ENCODE peak calls at places on chromosome 17, in nine cellular contexts. P, L, X, T, J, Q, M, R and H are unnamed samples.

GRCh38 chr17:30363715-30364202 is 15.0 kb upstream of the CPD start:
- DNase-seq in Q (no peak), R (peak), J (no peak), P (peak), L (peak), X (peak), T (peak), M (no peak), H (no peak)

GRCh38 chr17:67520916-67521772 is 144.1 kb downstream of the PITPNC1 start:
- DNase-seq in L (no peak), X (no peak), T (no peak), M (no peak), P (no peak), J (no peak), R (no peak), Q (no peak), H (no peak)

GRCh38 chr17:63722403-63722802 is 19.2 kb downstream of the STRADA start:
- DNase-seq in T (no peak), P (no peak), X (no peak), J (no peak), R (no peak), L (no peak), Q (no peak), M (no peak), H (no peak)

GRCh38 chr17:5033352-5034015 is 1.7 kb downstream of the SLC52A1 start:
- DNase-seq in P (no peak), T (no peak), X (no peak), M (no peak), J (no peak), L (no peak), R (no peak), Q (no peak), H (no peak)

GRCh38 chr17:48878920-48879898 is 13.4 kb upstream of the ATP5MC1 start:
- DNase-seq in P (peak), M (peak), L (peak), R (peak), J (peak), Q (peak), X (no peak), T (no peak), H (peak)

GRCh38 chr17:37848690-37849616 is 75.3 kb upstream of the TBC1D3K start:
- DNase-seq in J (no peak), Q (no peak), P (no peak), T (no peak), X (no peak), R (peak), L (peak), M (peak), H (no peak)

GRCh38 chr17:21239680-21240374 is 13.4 kb downstream of the NATD1 start:
- DNase-seq in M (peak), P (no peak), L (peak), R (peak), Q (no peak), T (no peak), X (no peak), J (peak), H (peak)

GRCh38 chr17:29126268-29126923 is 53.8 kb downstream of the MYO18A start:
- DNase-seq in Q (no peak), P (no peak), J (no peak), M (no peak), X (no peak), R (no peak), L (no peak), T (no peak), H (no peak)

GRCh38 chr17:75091855-75092327 is 4.1 kb downstream of the SLC16A5 start:
- DNase-seq in J (no peak), M (no peak), L (no peak), P (no peak), R (no peak), Q (no peak), T (no peak), X (no peak), H (no peak)

GRCh38 chr17:18987862-18988545 is 16.6 kb downstream of the FAM83G start:
- DNase-seq in P (no peak), X (no peak), M (no peak), T (no peak), Q (no peak), L (no peak), J (no peak), R (no peak), H (no peak)

GRCh38 chr17:47982645-47983440 is 11.9 kb downstream of the CDK5RAP3 start:
- DNase-seq in J (no peak), X (no peak), L (no peak), R (no peak), T (no peak), Q (no peak), M (no peak), P (no peak), H (no peak)

GRCh38 chr17:61126476-61127240 is 273.0 kb upstream of the TBX2 start:
- DNase-seq in P (no peak), M (no peak), X (no peak), Q (no peak), R (no peak), J (no peak), T (no peak), L (no peak), H (no peak)

GRCh38 chr17:2798188-2798587 is 1.9 kb downstream of the RAP1GAP2 start:
- DNase-seq in L (no peak), T (no peak), Q (no peak), X (no peak), J (no peak), P (no peak), M (no peak), R (no peak), H (no peak)

GRCh38 chr17:48618366-48618896 is 3.3 kb upstream of the HOXB8 start:
- DNase-seq in X (peak), Q (peak), M (peak), P (peak), J (peak), T (peak), R (peak), L (peak), H (peak)

GRCh38 chr17:15385305-15385704 is 43.9 kb upstream of the TEKT3 start:
- DNase-seq in J (no peak), T (no peak), M (no peak), Q (no peak), X (no peak), R (no peak), L (no peak), P (no peak), H (no peak)

GRCh38 chr17:57672971-57673370 is 72.1 kb downstream of the CCDC182 start:
- DNase-seq in M (no peak), R (no peak), T (no peak), J (no peak), Q (peak), P (no peak), L (no peak), X (no peak), H (no peak)

GRCh38 chr17:32136856-32137255 is 5.4 kb upstream of the RHOT1 start:
- DNase-seq in X (no peak), R (no peak), Q (no peak), T (no peak), L (no peak), M (no peak), P (no peak), J (no peak), H (no peak)

GRCh38 chr17:46056800-46057304 is 57.8 kb downstream of the STH start:
- DNase-seq in P (no peak), T (no peak), Q (no peak), X (no peak), R (peak), L (peak), M (peak), J (no peak), H (no peak)

GRCh38 chr17:38421224-38421841 is 6.9 kb upstream of the ARHGAP23 start:
- DNase-seq in L (no peak), X (no peak), T (no peak), M (no peak), Q (peak), R (peak), P (no peak), J (no peak), H (no peak)

GRCh38 chr17:12963505-12963904 is 54.3 kb downstream of the ELAC2 start:
- DNase-seq in M (no peak), T (no peak), P (no peak), J (no peak), X (no peak), L (no peak), R (no peak), Q (no peak), H (no peak)

GRCh38 chr17:49373115-49373514 is 11.1 kb upstream of the ZNF652 start:
- DNase-seq in P (no peak), M (no peak), L (no peak), X (no peak), R (no peak), J (no peak), Q (no peak), T (no peak), H (no peak)